ENCODE peak calls at places on chromosomes 13 and 19, in five cellular contexts. Y is breast epithelium, T is A549, O is Peyer's patch, A is IMR-90. B is an unnamed sample.

GRCh38 chr19:1865172-1866010 is 2.0 kb upstream of the KLF16 start:
- DNase-seq in Y (no peak), T (no peak), O (no peak), A (no peak), B (no peak)

GRCh38 chr13:60334310-60334709 is 62.7 kb upstream of the TDRD3 start:
- DNase-seq in Y (no peak), T (no peak), O (no peak), A (no peak), B (no peak)

GRCh38 chr13:73984949-73985691 is 149.1 kb downstream of the KLF12 start:
- DNase-seq in Y (no peak), T (no peak), O (peak; percentile 37), A (no peak), B (no peak)

GRCh38 chr13:99113351-99113750 is 87.3 kb upstream of the UBAC2 start:
- DNase-seq in Y (no peak), T (no peak), O (no peak), A (no peak), B (no peak)

GRCh38 chr13:114148521-114148855 is 16.1 kb upstream of the RASA3 start:
- DNase-seq in Y (no peak), T (no peak), O (peak; percentile 78), A (no peak), B (peak; percentile 91)

GRCh38 chr13:36998624-36999041 is 507 bp downstream of the ALG5 start:
- DNase-seq in Y (no peak), T (no peak), O (peak; percentile 16), A (no peak), B (peak; percentile 28)

GRCh38 chr19:2154587-2155075 is 3.3 kb upstream of the AP3D1 start:
- DNase-seq in Y (no peak), T (no peak), O (no peak), A (peak; percentile 46), B (no peak)

GRCh38 chr13:27168870-27169525 is 2.6 kb downstream of the USP12 start:
- DNase-seq in Y (no peak), T (no peak), O (no peak), A (peak; percentile 39), B (no peak)

GRCh38 chr13:102598061-102598460 is 1.3 kb downstream of the TPP2 start:
- DNase-seq in Y (no peak), T (no peak), O (no peak), A (peak; percentile 6), B (no peak)

GRCh38 chr13:39811696-39812095 is 156.2 kb downstream of the COG6 start:
- DNase-seq in Y (no peak), T (no peak), O (no peak), A (no peak), B (no peak)

GRCh38 chr19:15137777-15138176 is 30.6 kb downstream of the SYDE1 start:
- DNase-seq in Y (no peak), T (no peak), O (no peak), A (peak; percentile 70), B (no peak)

GRCh38 chr13:28492527-28493367 is 2.2 kb downstream of the FLT1 start:
- DNase-seq in Y (no peak), T (no peak), O (no peak), A (no peak), B (no peak)

GRCh38 chr19:7460562-7460966 is 28.3 kb downstream of the PEX11G start:
- DNase-seq in Y (no peak), T (no peak), O (no peak), A (peak; percentile 44), B (no peak)

GRCh38 chr19:31974290-31974689 is 371.1 kb upstream of the ZNF507 start:
- DNase-seq in Y (no peak), T (no peak), O (no peak), A (no peak), B (no peak)

GRCh38 chr13:37701972-37702371 is 103.4 kb upstream of the POSTN start:
- DNase-seq in Y (no peak), T (peak; percentile 1), O (no peak), A (peak; percentile 99), B (no peak)

GRCh38 chr19:20044663-20045062 is 5.4 kb upstream of the ZNF682 start:
- DNase-seq in Y (no peak), T (no peak), O (no peak), A (no peak), B (no peak)

GRCh38 chr19:6925801-6926751 is 38.7 kb downstream of the ADGRE1 start:
- DNase-seq in Y (no peak), T (peak; percentile 46), O (no peak), A (no peak), B (no peak)

GRCh38 chr19:5062195-5062594 is 93.3 kb downstream of the KDM4B start:
- DNase-seq in Y (no peak), T (no peak), O (no peak), A (no peak), B (no peak)

GRCh38 chr13:73765651-73766384 is 368.4 kb downstream of the KLF12 start:
- DNase-seq in Y (peak; percentile 57), T (no peak), O (peak; percentile 88), A (peak; percentile 58), B (peak; percentile 87)

GRCh38 chr13:79541426-79542049 is 60.6 kb downstream of the NDFIP2 start:
- DNase-seq in Y (no peak), T (peak; percentile 9), O (no peak), A (peak; percentile 73), B (no peak)

GRCh38 chr19:44539236-44539819 is 9.9 kb upstream of the CEACAM20 start:
- DNase-seq in Y (no peak), T (no peak), O (no peak), A (peak; percentile 51), B (no peak)

GRCh38 chr13:98996046-98996445 is 18.2 kb upstream of the DOCK9 start:
- DNase-seq in Y (no peak), T (no peak), O (no peak), A (no peak), B (no peak)

GRCh38 chr13:112442483-112443090 is 66.4 kb downstream of the SPACA7 start:
- DNase-seq in Y (no peak), T (no peak), O (no peak), A (peak; percentile 5), B (no peak)

GRCh38 chr19:11641241-11641640 is 44.0 kb downstream of the ZNF627 start:
- DNase-seq in Y (no peak), T (no peak), O (no peak), A (no peak), B (no peak)

GRCh38 chr19:7524523-7524922 is 2.1 kb downstream of the MCOLN1 start:
- DNase-seq in Y (no peak), T (no peak), O (no peak), A (no peak), B (no peak)

GRCh38 chr13:29758591-29759114 is 91.8 kb downstream of the UBL3 start:
- DNase-seq in Y (no peak), T (no peak), O (peak; percentile 55), A (no peak), B (no peak)

GRCh38 chr19:52898101-52898500 is 666 bp upstream of the ZNF320 start:
- DNase-seq in Y (no peak), T (no peak), O (no peak), A (no peak), B (no peak)

GRCh38 chr19:33302974-33303790 is 848 bp upstream of the CEBPA start:
- DNase-seq in Y (peak; percentile 64), T (peak; percentile 66), O (no peak), A (peak; percentile 41), B (peak; percentile 68)

GRCh38 chr13:101217086-101217485 is 199.2 kb downstream of the NALCN start:
- DNase-seq in Y (no peak), T (no peak), O (no peak), A (no peak), B (no peak)

GRCh38 chr13:41054212-41054877 is 7.0 kb upstream of the WBP4 start:
- DNase-seq in Y (no peak), T (peak; percentile 22), O (peak; percentile 48), A (peak; percentile 64), B (peak; percentile 44)
- H3K4me1 ChIP-seq in Y (no peaks in the 10 kb centered on the region), T (peaks cover 55% of the 10 kb centered on the region), O (no peaks in the 10 kb centered on the region), A (peaks cover 14% of the 10 kb centered on the region), B (peaks cover 92% of the 10 kb centered on the region)

GRCh38 chr19:49870309-49870901 is 3.0 kb upstream of the PNKP start:
- DNase-seq in Y (no peak), T (no peak), O (no peak), A (no peak), B (no peak)
- TF ChIP-seq POLR2A in Y (no peak), T (no peak), O (no peak), A (no peak), B (no peak)

GRCh38 chr19:38666662-38667448 is 19.4 kb downstream of the ACTN4 start:
- DNase-seq in Y (peak; percentile 65), T (no peak), O (no peak), A (peak; percentile 81), B (peak; percentile 80)
- H3K4me1 ChIP-seq in Y (peaks cover 71% of the 10 kb centered on the region), T (peaks cover 100% of the 10 kb centered on the region), O (peaks cover 72% of the 10 kb centered on the region), A (peaks cover 63% of the 10 kb centered on the region), B (peaks cover 100% of the 10 kb centered on the region)

DNA sequence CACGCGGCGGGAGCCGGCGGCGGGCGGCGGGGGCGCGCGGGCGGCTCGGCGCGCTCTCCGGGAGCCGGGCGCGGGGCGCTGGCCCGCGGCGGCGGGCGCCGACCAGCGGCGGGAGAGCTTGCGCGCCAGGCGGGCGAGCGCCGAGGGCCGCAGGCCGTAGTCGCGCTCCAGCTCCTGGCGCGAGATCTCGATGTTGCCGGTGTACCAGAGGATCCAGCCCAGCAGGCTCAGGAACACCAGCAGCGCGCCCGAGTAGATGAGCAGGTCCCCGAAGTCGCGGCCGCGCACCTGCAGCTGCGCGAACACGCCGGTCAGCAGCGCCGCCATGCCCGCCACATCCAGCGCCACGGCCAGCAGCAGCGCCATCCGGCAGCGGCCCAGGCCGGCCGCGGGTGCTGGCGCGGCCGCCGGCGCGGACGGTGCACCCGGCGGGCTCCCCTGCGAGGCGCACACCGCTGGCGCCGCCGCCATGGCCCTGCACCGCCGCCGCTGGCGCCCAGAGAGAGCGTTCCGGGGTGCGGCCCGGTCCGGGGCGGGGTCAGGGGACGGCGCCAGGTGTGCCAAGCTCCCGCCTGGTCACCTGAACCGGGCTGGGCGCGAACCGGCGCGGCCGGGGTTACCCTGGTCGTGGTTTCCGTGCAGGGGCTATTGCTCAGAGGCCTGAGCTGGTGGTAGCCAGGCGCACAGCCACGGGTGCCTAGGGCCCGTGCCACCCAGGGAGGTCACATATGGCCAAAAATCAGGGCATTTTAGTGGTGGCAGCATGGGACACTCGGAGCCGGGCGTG is at the start of gene TMEM238:
- DNase-seq in Y (no peak), T (peak; percentile 72), O (peak; percentile 47), A (peak; percentile 70), B (peak; percentile 73)
- TF ChIP-seq POLR2A in Y (no peak), T (peak; percentile 25), O (peak; percentile 60), A (peak; percentile 24), B (peak; percentile 20)

GRCh38 chr13:75687145-75687763 is 51.1 kb downstream of the LMO7 start:
- DNase-seq in Y (no peak), T (no peak), O (no peak), A (peak; percentile 68), B (no peak)
- H3K4me1 ChIP-seq in Y (no peaks in the 10 kb centered on the region), T (peaks cover 34% of the 10 kb centered on the region), O (no peaks in the 10 kb centered on the region), A (peaks cover 21% of the 10 kb centered on the region), B (no peaks in the 10 kb centered on the region)

GRCh38 chr13:110498327-110498726 is 63.2 kb downstream of the RAB20 start:
- DNase-seq in Y (no peak), T (no peak), O (no peak), A (peak; percentile 8), B (no peak)

GRCh38 chr13:110501188-110501587 is 60.3 kb downstream of the RAB20 start:
- DNase-seq in Y (no peak), T (no peak), O (no peak), A (no peak), B (no peak)

GRCh38 chr13:110499621-110500281 is 61.8 kb downstream of the RAB20 start:
- DNase-seq in Y (no peak), T (no peak), O (no peak), A (peak; percentile 50), B (no peak)

GRCh38 chr13:110497003-110497402 is 64.5 kb downstream of the RAB20 start:
- DNase-seq in Y (no peak), T (no peak), O (no peak), A (no peak), B (no peak)

GRCh38 chr13:110498765-110499164 is 62.8 kb downstream of the RAB20 start:
- DNase-seq in Y (no peak), T (no peak), O (no peak), A (no peak), B (no peak)
- TF ChIP-seq POLR2A in Y (no peak), T (no peak), O (no peak), A (no peak), B (no peak)